ENCODE peak calls at places on chromosomes 7 and 10, in seven cellular contexts. One of them, this sample, is unnamed.

GRCh38 chr10:80453715-80454525 is at the start of gene TSPAN14:
- DNase-seq in dorsolateral prefrontal cortex: peak
- DNase-seq in adrenal gland: peak
- DNase-seq in fibroblast of pulmonary artery: peak
- DNase-seq in foreskin fibroblast: peak
- DNase-seq in cardiac fibroblast: peak
- DNase-seq in choroid plexus epithelial cell: peak
- DNase-seq in this sample: no peak

GRCh38 chr10:14489522-14490177 is 158.9 kb upstream of the FRMD4A start:
- DNase-seq in dorsolateral prefrontal cortex: no peak
- DNase-seq in adrenal gland: no peak
- DNase-seq in fibroblast of pulmonary artery: no peak
- DNase-seq in foreskin fibroblast: no peak
- DNase-seq in cardiac fibroblast: no peak
- DNase-seq in choroid plexus epithelial cell: no peak
- DNase-seq in this sample: no peak

GRCh38 chr10:31770307-31770902 is 158.2 kb downstream of the ARHGAP12 start:
- DNase-seq in dorsolateral prefrontal cortex: no peak
- DNase-seq in adrenal gland: no peak
- DNase-seq in fibroblast of pulmonary artery: no peak
- DNase-seq in foreskin fibroblast: peak
- DNase-seq in cardiac fibroblast: peak
- DNase-seq in choroid plexus epithelial cell: no peak
- DNase-seq in this sample: no peak

GRCh38 chr7:15780271-15780670 is 93.8 kb upstream of the MEOX2 start:
- DNase-seq in dorsolateral prefrontal cortex: no peak
- DNase-seq in adrenal gland: no peak
- DNase-seq in fibroblast of pulmonary artery: peak
- DNase-seq in foreskin fibroblast: peak
- DNase-seq in cardiac fibroblast: peak
- DNase-seq in choroid plexus epithelial cell: peak
- DNase-seq in this sample: peak

GRCh38 chr7:25864511-25864910 is 287.5 kb upstream of the NFE2L3 start:
- DNase-seq in dorsolateral prefrontal cortex: no peak
- DNase-seq in adrenal gland: no peak
- DNase-seq in fibroblast of pulmonary artery: no peak
- DNase-seq in foreskin fibroblast: no peak
- DNase-seq in cardiac fibroblast: no peak
- DNase-seq in choroid plexus epithelial cell: no peak
- DNase-seq in this sample: no peak

GRCh38 chr7:103988468-103989199 is 824 bp downstream of the RELN start:
- DNase-seq in dorsolateral prefrontal cortex: no peak
- DNase-seq in adrenal gland: no peak
- DNase-seq in fibroblast of pulmonary artery: no peak
- DNase-seq in foreskin fibroblast: peak
- DNase-seq in cardiac fibroblast: peak
- DNase-seq in choroid plexus epithelial cell: peak
- DNase-seq in this sample: no peak

GRCh38 chr7:143305423-143306070 is 10.4 kb upstream of the CLCN1 start:
- DNase-seq in dorsolateral prefrontal cortex: peak
- DNase-seq in adrenal gland: peak
- DNase-seq in fibroblast of pulmonary artery: peak
- DNase-seq in foreskin fibroblast: peak
- DNase-seq in cardiac fibroblast: peak
- DNase-seq in choroid plexus epithelial cell: peak
- DNase-seq in this sample: no peak

GRCh38 chr7:35993663-35994622 is 159.1 kb upstream of the EEPD1 start:
- DNase-seq in dorsolateral prefrontal cortex: no peak
- DNase-seq in adrenal gland: no peak
- DNase-seq in fibroblast of pulmonary artery: peak
- DNase-seq in foreskin fibroblast: peak
- DNase-seq in cardiac fibroblast: peak
- DNase-seq in choroid plexus epithelial cell: peak
- DNase-seq in this sample: no peak

GRCh38 chr7:142587578-142588191 is 161.6 kb upstream of the PRSS1 start:
- DNase-seq in dorsolateral prefrontal cortex: no peak
- DNase-seq in adrenal gland: peak
- DNase-seq in fibroblast of pulmonary artery: peak
- DNase-seq in foreskin fibroblast: peak
- DNase-seq in cardiac fibroblast: peak
- DNase-seq in choroid plexus epithelial cell: peak
- DNase-seq in this sample: no peak

GRCh38 chr10:63388421-63389031 is 77.3 kb downstream of the JMJD1C start:
- DNase-seq in dorsolateral prefrontal cortex: no peak
- DNase-seq in adrenal gland: no peak
- DNase-seq in fibroblast of pulmonary artery: no peak
- DNase-seq in foreskin fibroblast: no peak
- DNase-seq in cardiac fibroblast: peak
- DNase-seq in choroid plexus epithelial cell: peak
- DNase-seq in this sample: no peak

GRCh38 chr7:70631732-70632131 is 500.2 kb upstream of the GALNT17 start:
- DNase-seq in dorsolateral prefrontal cortex: no peak
- DNase-seq in adrenal gland: no peak
- DNase-seq in fibroblast of pulmonary artery: no peak
- DNase-seq in foreskin fibroblast: no peak
- DNase-seq in cardiac fibroblast: no peak
- DNase-seq in choroid plexus epithelial cell: no peak
- DNase-seq in this sample: no peak

GRCh38 chr10:132861116-132861691 is 75.3 kb upstream of the NKX6-2 start:
- DNase-seq in dorsolateral prefrontal cortex: no peak
- DNase-seq in adrenal gland: peak
- DNase-seq in fibroblast of pulmonary artery: no peak
- DNase-seq in foreskin fibroblast: no peak
- DNase-seq in cardiac fibroblast: no peak
- DNase-seq in choroid plexus epithelial cell: no peak
- DNase-seq in this sample: no peak

GRCh38 chr10:92574545-92575377 is 868 bp upstream of the IDE start:
- DNase-seq in dorsolateral prefrontal cortex: no peak
- DNase-seq in adrenal gland: no peak
- DNase-seq in fibroblast of pulmonary artery: peak
- DNase-seq in foreskin fibroblast: no peak
- DNase-seq in cardiac fibroblast: peak
- DNase-seq in choroid plexus epithelial cell: peak
- DNase-seq in this sample: no peak

GRCh38 chr10:51861731-51862130 is 162.3 kb upstream of the CSTF2T start:
- DNase-seq in dorsolateral prefrontal cortex: no peak
- DNase-seq in adrenal gland: no peak
- DNase-seq in fibroblast of pulmonary artery: no peak
- DNase-seq in foreskin fibroblast: no peak
- DNase-seq in cardiac fibroblast: no peak
- DNase-seq in choroid plexus epithelial cell: no peak
- DNase-seq in this sample: no peak

GRCh38 chr7:157613575-157614322 is 276.9 kb downstream of the DNAJB6 start:
- DNase-seq in dorsolateral prefrontal cortex: no peak
- DNase-seq in adrenal gland: no peak
- DNase-seq in fibroblast of pulmonary artery: no peak
- DNase-seq in foreskin fibroblast: peak
- DNase-seq in cardiac fibroblast: no peak
- DNase-seq in choroid plexus epithelial cell: peak
- DNase-seq in this sample: no peak
- H3K4me3 ChIP-seq in dorsolateral prefrontal cortex: peak
- H3K4me3 ChIP-seq in adrenal gland: no peak
- H3K4me3 ChIP-seq in fibroblast of pulmonary artery: no peak
- H3K4me3 ChIP-seq in foreskin fibroblast: peak
- H3K4me3 ChIP-seq in cardiac fibroblast: no peak
- H3K4me3 ChIP-seq in choroid plexus epithelial cell: peak
- H3K4me3 ChIP-seq in this sample: no peak

DNA sequence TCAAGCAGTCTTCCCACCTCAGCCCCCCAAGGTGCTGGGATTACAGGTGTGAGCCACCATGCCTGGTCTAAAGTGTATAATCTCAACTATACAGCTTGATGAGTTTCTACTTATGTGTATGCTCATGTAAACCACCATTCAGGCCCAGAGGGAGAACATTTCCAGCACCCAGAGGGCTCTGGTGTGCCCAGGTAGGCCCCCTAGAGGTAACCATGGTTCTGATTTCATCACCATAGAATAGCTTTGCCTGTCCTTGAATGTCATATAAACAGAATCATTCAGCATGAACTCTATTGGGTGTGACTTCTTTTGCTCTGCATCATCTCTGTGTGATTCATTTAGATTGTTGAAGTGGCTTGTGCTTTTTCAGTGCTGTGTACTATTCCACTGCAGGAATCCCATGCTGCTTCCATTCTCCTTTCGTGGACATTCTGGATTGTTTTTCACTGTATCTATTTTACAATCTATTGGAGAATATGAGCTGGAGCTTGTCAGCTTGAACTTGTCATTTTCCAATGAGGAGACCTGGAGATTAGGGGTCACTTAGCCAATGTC is 35.2 kb downstream of the COL26A1 start:
- DNase-seq in dorsolateral prefrontal cortex: no peak
- DNase-seq in adrenal gland: no peak
- DNase-seq in fibroblast of pulmonary artery: no peak
- DNase-seq in foreskin fibroblast: no peak
- DNase-seq in cardiac fibroblast: no peak
- DNase-seq in choroid plexus epithelial cell: no peak
- DNase-seq in this sample: no peak
- TF ChIP-seq CTCF in dorsolateral prefrontal cortex: no peak
- TF ChIP-seq CTCF in adrenal gland: no peak
- TF ChIP-seq CTCF in fibroblast of pulmonary artery: no peak
- TF ChIP-seq CTCF in foreskin fibroblast: no peak
- TF ChIP-seq CTCF in cardiac fibroblast: no peak
- TF ChIP-seq CTCF in choroid plexus epithelial cell: no peak
- TF ChIP-seq CTCF in this sample: peak

GRCh38 chr7:1358376-1359050 is 100.8 kb downstream of the MICALL2 start:
- DNase-seq in dorsolateral prefrontal cortex: no peak
- DNase-seq in adrenal gland: no peak
- DNase-seq in fibroblast of pulmonary artery: no peak
- DNase-seq in foreskin fibroblast: no peak
- DNase-seq in cardiac fibroblast: no peak
- DNase-seq in choroid plexus epithelial cell: no peak
- DNase-seq in this sample: no peak

GRCh38 chr7:1359681-1360485 is 99.4 kb downstream of the MICALL2 start:
- DNase-seq in dorsolateral prefrontal cortex: no peak
- DNase-seq in adrenal gland: no peak
- DNase-seq in fibroblast of pulmonary artery: no peak
- DNase-seq in foreskin fibroblast: no peak
- DNase-seq in cardiac fibroblast: no peak
- DNase-seq in choroid plexus epithelial cell: no peak
- DNase-seq in this sample: no peak

GRCh38 chr7:1355568-1356340 is 103.5 kb downstream of the MICALL2 start:
- DNase-seq in dorsolateral prefrontal cortex: no peak
- DNase-seq in adrenal gland: no peak
- DNase-seq in fibroblast of pulmonary artery: no peak
- DNase-seq in foreskin fibroblast: no peak
- DNase-seq in cardiac fibroblast: no peak
- DNase-seq in choroid plexus epithelial cell: no peak
- DNase-seq in this sample: no peak

GRCh38 chr7:1359051-1359400 is 100.2 kb downstream of the MICALL2 start:
- DNase-seq in dorsolateral prefrontal cortex: no peak
- DNase-seq in adrenal gland: no peak
- DNase-seq in fibroblast of pulmonary artery: no peak
- DNase-seq in foreskin fibroblast: no peak
- DNase-seq in cardiac fibroblast: no peak
- DNase-seq in choroid plexus epithelial cell: no peak
- DNase-seq in this sample: no peak

DNA sequence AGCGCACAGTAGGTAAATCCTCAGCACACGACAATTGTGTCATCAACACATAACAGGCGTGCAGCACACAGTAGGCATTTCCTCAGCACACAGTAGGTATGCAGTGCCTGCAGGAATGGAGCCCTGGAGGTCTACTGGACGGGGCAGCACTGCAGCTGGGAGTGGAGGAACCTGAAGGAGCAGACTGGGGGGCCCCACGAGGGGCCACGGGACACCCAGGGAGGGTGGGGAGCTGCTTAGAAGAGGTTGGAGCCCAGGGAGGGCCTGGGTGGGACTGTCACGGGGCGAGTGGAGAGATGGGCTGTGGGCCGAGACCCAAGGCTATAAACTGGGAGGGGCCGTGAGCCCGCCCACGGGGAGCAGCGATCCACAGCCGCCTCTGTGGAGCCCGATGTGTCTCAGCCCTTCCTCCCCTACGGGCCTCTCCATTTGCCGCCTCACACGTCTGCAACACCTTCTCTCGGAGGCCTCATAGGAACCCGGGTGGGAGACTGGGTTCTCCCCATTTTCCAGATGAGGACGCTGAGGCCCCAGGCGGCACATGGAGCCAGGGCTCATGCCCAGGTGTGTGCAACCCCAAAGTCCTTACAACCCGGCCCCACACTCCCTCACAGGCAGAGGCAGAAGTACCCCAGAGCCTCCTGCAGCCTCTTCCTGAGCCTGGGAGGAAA is 101.5 kb downstream of the MICALL2 start:
- DNase-seq in dorsolateral prefrontal cortex: no peak
- DNase-seq in adrenal gland: no peak
- DNase-seq in fibroblast of pulmonary artery: peak
- DNase-seq in foreskin fibroblast: no peak
- DNase-seq in cardiac fibroblast: no peak
- DNase-seq in choroid plexus epithelial cell: no peak
- DNase-seq in this sample: no peak
- H3K4me3 ChIP-seq in dorsolateral prefrontal cortex: no peak
- H3K4me3 ChIP-seq in adrenal gland: no peak
- H3K4me3 ChIP-seq in fibroblast of pulmonary artery: no peak
- H3K4me3 ChIP-seq in foreskin fibroblast: no peak
- H3K4me3 ChIP-seq in cardiac fibroblast: no peak
- H3K4me3 ChIP-seq in choroid plexus epithelial cell: no peak
- H3K4me3 ChIP-seq in this sample: no peak

GRCh38 chr10:811379-811778 is 120.1 kb downstream of the LARP4B start:
- DNase-seq in dorsolateral prefrontal cortex: no peak
- DNase-seq in adrenal gland: no peak
- DNase-seq in fibroblast of pulmonary artery: no peak
- DNase-seq in foreskin fibroblast: no peak
- DNase-seq in cardiac fibroblast: no peak
- DNase-seq in choroid plexus epithelial cell: no peak
- DNase-seq in this sample: no peak

GRCh38 chr10:811781-812180 is 119.7 kb downstream of the LARP4B start:
- DNase-seq in dorsolateral prefrontal cortex: no peak
- DNase-seq in adrenal gland: no peak
- DNase-seq in fibroblast of pulmonary artery: no peak
- DNase-seq in foreskin fibroblast: no peak
- DNase-seq in cardiac fibroblast: no peak
- DNase-seq in choroid plexus epithelial cell: peak
- DNase-seq in this sample: no peak

GRCh38 chr10:812787-813186 is 118.7 kb downstream of the LARP4B start:
- DNase-seq in dorsolateral prefrontal cortex: no peak
- DNase-seq in adrenal gland: no peak
- DNase-seq in fibroblast of pulmonary artery: no peak
- DNase-seq in foreskin fibroblast: no peak
- DNase-seq in cardiac fibroblast: no peak
- DNase-seq in choroid plexus epithelial cell: no peak
- DNase-seq in this sample: no peak

GRCh38 chr10:809671-810350 is 120.3 kb upstream of the DIP2C start:
- DNase-seq in dorsolateral prefrontal cortex: no peak
- DNase-seq in adrenal gland: no peak
- DNase-seq in fibroblast of pulmonary artery: no peak
- DNase-seq in foreskin fibroblast: no peak
- DNase-seq in cardiac fibroblast: no peak
- DNase-seq in choroid plexus epithelial cell: no peak
- DNase-seq in this sample: no peak

DNA sequence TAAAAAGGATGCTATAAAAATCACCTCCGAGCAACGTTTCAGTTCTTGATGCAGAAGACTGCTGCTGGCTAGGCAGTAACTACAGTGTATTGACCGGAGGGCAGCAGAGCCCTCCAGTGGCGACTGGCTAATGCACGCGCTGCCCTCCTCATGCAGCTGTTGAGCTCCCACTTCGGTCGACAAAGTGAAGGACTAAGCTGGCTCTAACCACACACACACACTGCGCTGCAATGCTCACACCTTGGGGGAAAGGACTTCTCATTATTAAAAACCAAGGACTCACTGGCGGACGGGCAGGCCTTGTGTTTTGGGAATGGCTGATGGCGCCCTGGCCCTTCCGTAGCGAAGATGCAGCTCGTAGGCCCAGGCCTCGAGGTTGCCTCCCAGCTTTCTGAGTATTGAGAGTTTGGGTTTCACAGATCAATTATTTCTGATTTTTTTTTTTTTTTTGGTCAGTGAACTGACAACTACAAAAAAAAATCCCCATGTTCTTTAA is 120.9 kb upstream of the DIP2C start:
- DNase-seq in dorsolateral prefrontal cortex: no peak
- DNase-seq in adrenal gland: no peak
- DNase-seq in fibroblast of pulmonary artery: peak
- DNase-seq in foreskin fibroblast: no peak
- DNase-seq in cardiac fibroblast: peak
- DNase-seq in choroid plexus epithelial cell: peak
- DNase-seq in this sample: no peak
- TF ChIP-seq CTCF in dorsolateral prefrontal cortex: peak
- TF ChIP-seq CTCF in adrenal gland: no peak
- TF ChIP-seq CTCF in fibroblast of pulmonary artery: peak
- TF ChIP-seq CTCF in foreskin fibroblast: peak
- TF ChIP-seq CTCF in cardiac fibroblast: no peak
- TF ChIP-seq CTCF in choroid plexus epithelial cell: peak
- TF ChIP-seq CTCF in this sample: peak

This sample was measured in epithelial cell of proximal tubule.